ENCODE peak calls at places on chromosomes 2 and 18, in nine cellular contexts. One of them, this sample, is unnamed.

GRCh38 chr18:12092398-12093229 is 1.0 kb upstream of the ANKRD62 start:
- DNase-seq in lower leg skin: no peak
- DNase-seq in GM04504: no peak
- DNase-seq in amniotic stem cell: no peak
- DNase-seq in EL: no peak
- DNase-seq in GDM1: peak
- DNase-seq in Calu3: peak
- DNase-seq in colonic mucosa: peak
- DNase-seq in brain pericyte: no peak
- DNase-seq in this sample: no peak

GRCh38 chr2:240588669-240589068 is 2.1 kb downstream of the CAPN10 start:
- DNase-seq in lower leg skin: no peak
- DNase-seq in GM04504: no peak
- DNase-seq in amniotic stem cell: no peak
- DNase-seq in EL: no peak
- DNase-seq in GDM1: no peak
- DNase-seq in Calu3: no peak
- DNase-seq in colonic mucosa: no peak
- DNase-seq in brain pericyte: no peak
- DNase-seq in this sample: no peak

GRCh38 chr18:63067939-63068338 is 251.6 kb downstream of the BCL2 start:
- DNase-seq in lower leg skin: no peak
- DNase-seq in GM04504: no peak
- DNase-seq in amniotic stem cell: no peak
- DNase-seq in EL: no peak
- DNase-seq in GDM1: no peak
- DNase-seq in Calu3: no peak
- DNase-seq in colonic mucosa: no peak
- DNase-seq in brain pericyte: no peak
- DNase-seq in this sample: no peak

GRCh38 chr2:98936133-98936916 is at the start of gene CRACDL:
- DNase-seq in lower leg skin: no peak
- DNase-seq in GM04504: no peak
- DNase-seq in amniotic stem cell: no peak
- DNase-seq in EL: no peak
- DNase-seq in GDM1: no peak
- DNase-seq in Calu3: peak
- DNase-seq in colonic mucosa: no peak
- DNase-seq in brain pericyte: no peak
- DNase-seq in this sample: no peak

GRCh38 chr2:218986148-218986761 is 1.3 kb upstream of the FEV start:
- DNase-seq in lower leg skin: no peak
- DNase-seq in GM04504: no peak
- DNase-seq in amniotic stem cell: no peak
- DNase-seq in EL: no peak
- DNase-seq in GDM1: no peak
- DNase-seq in Calu3: no peak
- DNase-seq in colonic mucosa: no peak
- DNase-seq in brain pericyte: no peak
- DNase-seq in this sample: no peak

GRCh38 chr2:8575011-8575750 is 106.7 kb upstream of the ID2 start:
- DNase-seq in lower leg skin: no peak
- DNase-seq in GM04504: no peak
- DNase-seq in amniotic stem cell: no peak
- DNase-seq in EL: no peak
- DNase-seq in GDM1: peak
- DNase-seq in Calu3: no peak
- DNase-seq in colonic mucosa: no peak
- DNase-seq in brain pericyte: no peak
- DNase-seq in this sample: peak

GRCh38 chr2:240878341-240878936 is 9.8 kb downstream of the AGXT start:
- DNase-seq in lower leg skin: no peak
- DNase-seq in GM04504: no peak
- DNase-seq in amniotic stem cell: no peak
- DNase-seq in EL: no peak
- DNase-seq in GDM1: no peak
- DNase-seq in Calu3: no peak
- DNase-seq in colonic mucosa: no peak
- DNase-seq in brain pericyte: no peak
- DNase-seq in this sample: no peak

GRCh38 chr2:61670591-61671503 is 132.7 kb upstream of the XPO1 start:
- DNase-seq in lower leg skin: peak
- DNase-seq in GM04504: no peak
- DNase-seq in amniotic stem cell: no peak
- DNase-seq in EL: peak
- DNase-seq in GDM1: no peak
- DNase-seq in Calu3: no peak
- DNase-seq in colonic mucosa: peak
- DNase-seq in brain pericyte: no peak
- DNase-seq in this sample: no peak

GRCh38 chr18:3499498-3499897 is 49.5 kb downstream of the TGIF1 start:
- DNase-seq in lower leg skin: no peak
- DNase-seq in GM04504: no peak
- DNase-seq in amniotic stem cell: no peak
- DNase-seq in EL: peak
- DNase-seq in GDM1: peak
- DNase-seq in Calu3: no peak
- DNase-seq in colonic mucosa: no peak
- DNase-seq in brain pericyte: no peak
- DNase-seq in this sample: no peak

GRCh38 chr2:164495491-164496223 is 125.6 kb downstream of the GRB14 start:
- DNase-seq in lower leg skin: peak
- DNase-seq in GM04504: peak
- DNase-seq in amniotic stem cell: peak
- DNase-seq in EL: peak
- DNase-seq in GDM1: no peak
- DNase-seq in Calu3: peak
- DNase-seq in colonic mucosa: no peak
- DNase-seq in brain pericyte: no peak
- DNase-seq in this sample: no peak

GRCh38 chr2:25339121-25339738 is 2.5 kb downstream of the DNMT3A start:
- DNase-seq in lower leg skin: no peak
- DNase-seq in GM04504: no peak
- DNase-seq in amniotic stem cell: no peak
- DNase-seq in EL: no peak
- DNase-seq in GDM1: no peak
- DNase-seq in Calu3: no peak
- DNase-seq in colonic mucosa: no peak
- DNase-seq in brain pericyte: no peak
- DNase-seq in this sample: no peak

GRCh38 chr18:74714796-74715195 is 117.1 kb downstream of the ZNF407 start:
- DNase-seq in lower leg skin: no peak
- DNase-seq in GM04504: no peak
- DNase-seq in amniotic stem cell: no peak
- DNase-seq in EL: no peak
- DNase-seq in GDM1: no peak
- DNase-seq in Calu3: no peak
- DNase-seq in colonic mucosa: no peak
- DNase-seq in brain pericyte: no peak
- DNase-seq in this sample: no peak

GRCh38 chr2:239157766-239158165 is 243.1 kb downstream of the HDAC4 start:
- DNase-seq in lower leg skin: no peak
- DNase-seq in GM04504: no peak
- DNase-seq in amniotic stem cell: no peak
- DNase-seq in EL: no peak
- DNase-seq in GDM1: no peak
- DNase-seq in Calu3: peak
- DNase-seq in colonic mucosa: peak
- DNase-seq in brain pericyte: no peak
- DNase-seq in this sample: no peak

GRCh38 chr2:112483047-112483473 is 1.1 kb downstream of the TTL start:
- DNase-seq in lower leg skin: no peak
- DNase-seq in GM04504: peak
- DNase-seq in amniotic stem cell: peak
- DNase-seq in EL: peak
- DNase-seq in GDM1: no peak
- DNase-seq in Calu3: peak
- DNase-seq in colonic mucosa: peak
- DNase-seq in brain pericyte: no peak
- DNase-seq in this sample: no peak

GRCh38 chr2:1717129-1717528 is 27.2 kb downstream of the PXDN start:
- DNase-seq in lower leg skin: peak
- DNase-seq in GM04504: no peak
- DNase-seq in amniotic stem cell: no peak
- DNase-seq in EL: no peak
- DNase-seq in GDM1: no peak
- DNase-seq in Calu3: peak
- DNase-seq in colonic mucosa: no peak
- DNase-seq in brain pericyte: no peak
- DNase-seq in this sample: no peak

GRCh38 chr2:19362652-19363473 is 4.4 kb upstream of the OSR1 start:
- DNase-seq in lower leg skin: peak
- DNase-seq in GM04504: peak
- DNase-seq in amniotic stem cell: peak
- DNase-seq in EL: peak
- DNase-seq in GDM1: peak
- DNase-seq in Calu3: peak
- DNase-seq in colonic mucosa: peak
- DNase-seq in brain pericyte: no peak
- DNase-seq in this sample: no peak